ENCODE peak calls at places on chromosome 22, in eight cellular contexts. O is mesenchymal stem cell; A is NCI-H1694 treated with DMSO at 0.1 percent for 48 hours; R is GM23248; U is HFFc6; V is activated naive CD4-positive, alpha-beta T cell treated with anti-CD3 and anti-CD28 coated beads, Interleukin-2, amount 10 ng/mL, durations not matched to agents 7 days and 5 days; H is NCI-H748 treated with DMSO at 0.1 percent for 48 hours; X is H7. T is an unnamed sample.

GRCh38 chr22:45210577-45211431 is 29.9 kb downstream of the KIAA0930 start:
- DNase-seq in R (peak; percentile 86), U (peak; percentile 77), V (no peak), H (no peak), A (no peak), O (no peak), X (no peak), T (no peak)

GRCh38 chr22:30871391-30872281 is 96.9 kb downstream of the MORC2 start:
- DNase-seq in A (no peak), V (no peak), H (no peak), U (no peak), X (peak; percentile 53), O (no peak), R (no peak), T (no peak)

GRCh38 chr22:30547188-30547587 is 647 bp upstream of the SEC14L6 start:
- DNase-seq in V (no peak), O (no peak), X (no peak), H (no peak), U (no peak), R (no peak), A (no peak), T (no peak)

GRCh38 chr22:37560682-37561208 is 465 bp downstream of the CDC42EP1 start:
- DNase-seq in V (no peak), O (peak; percentile 72), U (peak; percentile 32), A (no peak), R (peak; percentile 67), X (peak; percentile 83), H (no peak), T (no peak)

GRCh38 chr22:25159028-25159427 is 40.6 kb upstream of the CRYBB3 start:
- DNase-seq in U (peak; percentile 10), R (peak; percentile 9), X (no peak), O (peak; percentile 76), H (no peak), V (no peak), A (no peak), T (no peak)

GRCh38 chr22:18076060-18076497 is 1.7 kb upstream of the PEX26 start:
- DNase-seq in U (peak; percentile 90), O (peak; percentile 89), R (peak; percentile 92), H (peak; percentile 78), V (peak; percentile 44), X (peak; percentile 76), A (peak; percentile 78), T (peak; percentile 63)

GRCh38 chr22:17281026-17281809 is 62.0 kb upstream of the ADA2 start:
- DNase-seq in U (no peak), H (no peak), X (peak; percentile 3), R (no peak), O (no peak), A (no peak), V (peak; percentile 59), T (no peak)

GRCh38 chr22:31119026-31119717 is 3.6 kb upstream of the INPP5J start:
- DNase-seq in R (no peak), X (no peak), A (no peak), O (no peak), V (no peak), U (no peak), H (no peak), T (no peak)

GRCh38 chr22:38921126-38921525 is 36.3 kb upstream of the APOBEC3A start:
- DNase-seq in V (no peak), X (no peak), O (no peak), U (no peak), R (no peak), H (no peak), A (no peak), T (no peak)

GRCh38 chr22:46390652-46391301 is 55.3 kb downstream of the TRMU start:
- DNase-seq in H (peak; percentile 8), V (no peak), X (peak; percentile 75), O (no peak), A (peak; percentile 71), R (peak; percentile 92), U (no peak), T (no peak)

GRCh38 chr22:42639541-42640241 is 710 bp downstream of the ATP5MGL start:
- DNase-seq in X (peak; percentile 48), V (no peak), H (no peak), O (peak; percentile 54), R (peak; percentile 30), A (no peak), U (peak; percentile 30), T (no peak)

T was measured in NCI-H2081 treated with DMSO at 0.1 percent for 48 hours.